ENCODE peak calls at places on chromosomes 3 and 15, in nine cellular contexts. One of them, this sample, is unnamed.

GRCh38 chr15:88604381-88604951 is 16.7 kb upstream of the AEN start:
- DNase-seq in heart left ventricle: no peak
- DNase-seq in GM12892: no peak
- DNase-seq in ovary: no peak
- DNase-seq in esophagus muscularis mucosa: no peak
- DNase-seq in endothelial cell of umbilical vein: no peak
- DNase-seq in HCT116: no peak
- DNase-seq in H1: no peak
- DNase-seq in IMR-90: no peak
- DNase-seq in this sample: no peak

GRCh38 chr15:74188216-74188615 is 14.4 kb downstream of the STRA6 start:
- DNase-seq in heart left ventricle: no peak
- DNase-seq in GM12892: no peak
- DNase-seq in ovary: no peak
- DNase-seq in esophagus muscularis mucosa: no peak
- DNase-seq in endothelial cell of umbilical vein: no peak
- DNase-seq in HCT116: no peak
- DNase-seq in H1: no peak
- DNase-seq in IMR-90: no peak
- DNase-seq in this sample: no peak

GRCh38 chr3:160768918-160769317 is 12.9 kb downstream of the PPM1L start:
- DNase-seq in heart left ventricle: no peak
- DNase-seq in GM12892: no peak
- DNase-seq in ovary: no peak
- DNase-seq in esophagus muscularis mucosa: no peak
- DNase-seq in endothelial cell of umbilical vein: no peak
- DNase-seq in HCT116: no peak
- DNase-seq in H1: no peak
- DNase-seq in IMR-90: no peak
- DNase-seq in this sample: no peak

GRCh38 chr15:29972051-29972450 is 110.7 kb upstream of the GOLGA8J start:
- DNase-seq in heart left ventricle: no peak
- DNase-seq in GM12892: no peak
- DNase-seq in ovary: no peak
- DNase-seq in esophagus muscularis mucosa: no peak
- DNase-seq in endothelial cell of umbilical vein: no peak
- DNase-seq in HCT116: no peak
- DNase-seq in H1: no peak
- DNase-seq in IMR-90: no peak
- DNase-seq in this sample: no peak

GRCh38 chr3:51379301-51379700 is 5.8 kb upstream of the MANF start:
- DNase-seq in heart left ventricle: no peak
- DNase-seq in GM12892: no peak
- DNase-seq in ovary: no peak
- DNase-seq in esophagus muscularis mucosa: no peak
- DNase-seq in endothelial cell of umbilical vein: no peak
- DNase-seq in HCT116: no peak
- DNase-seq in H1: no peak
- DNase-seq in IMR-90: no peak
- DNase-seq in this sample: no peak

GRCh38 chr15:58241872-58242271 is 103.7 kb downstream of the AQP9 start:
- DNase-seq in heart left ventricle: no peak
- DNase-seq in GM12892: no peak
- DNase-seq in ovary: no peak
- DNase-seq in esophagus muscularis mucosa: no peak
- DNase-seq in endothelial cell of umbilical vein: no peak
- DNase-seq in HCT116: no peak
- DNase-seq in H1: no peak
- DNase-seq in IMR-90: no peak
- DNase-seq in this sample: no peak

GRCh38 chr3:116179091-116179490 is 266.2 kb downstream of the LSAMP start:
- DNase-seq in heart left ventricle: no peak
- DNase-seq in GM12892: no peak
- DNase-seq in ovary: no peak
- DNase-seq in esophagus muscularis mucosa: no peak
- DNase-seq in endothelial cell of umbilical vein: no peak
- DNase-seq in HCT116: no peak
- DNase-seq in H1: no peak
- DNase-seq in IMR-90: peak
- DNase-seq in this sample: no peak

GRCh38 chr15:62896969-62897486 is 145.5 kb upstream of the TPM1 start:
- DNase-seq in heart left ventricle: peak
- DNase-seq in GM12892: no peak
- DNase-seq in ovary: peak
- DNase-seq in esophagus muscularis mucosa: peak
- DNase-seq in endothelial cell of umbilical vein: peak
- DNase-seq in HCT116: peak
- DNase-seq in H1: no peak
- DNase-seq in IMR-90: peak
- DNase-seq in this sample: no peak

GRCh38 chr15:90423920-90424319 is 35.9 kb downstream of the IQGAP1 start:
- DNase-seq in heart left ventricle: no peak
- DNase-seq in GM12892: no peak
- DNase-seq in ovary: no peak
- DNase-seq in esophagus muscularis mucosa: no peak
- DNase-seq in endothelial cell of umbilical vein: no peak
- DNase-seq in HCT116: no peak
- DNase-seq in H1: no peak
- DNase-seq in IMR-90: no peak
- DNase-seq in this sample: no peak

GRCh38 chr3:148833223-148833622 is 5.6 kb downstream of the CPB1 start:
- DNase-seq in heart left ventricle: no peak
- DNase-seq in GM12892: no peak
- DNase-seq in ovary: no peak
- DNase-seq in esophagus muscularis mucosa: no peak
- DNase-seq in endothelial cell of umbilical vein: no peak
- DNase-seq in HCT116: no peak
- DNase-seq in H1: no peak
- DNase-seq in IMR-90: peak
- DNase-seq in this sample: no peak

GRCh38 chr3:67648701-67649100 is 5.7 kb downstream of the SUCLG2 start:
- DNase-seq in heart left ventricle: no peak
- DNase-seq in GM12892: no peak
- DNase-seq in ovary: no peak
- DNase-seq in esophagus muscularis mucosa: peak
- DNase-seq in endothelial cell of umbilical vein: no peak
- DNase-seq in HCT116: no peak
- DNase-seq in H1: no peak
- DNase-seq in IMR-90: peak
- DNase-seq in this sample: no peak

GRCh38 chr3:15108082-15108545 is 9.2 kb upstream of the RBSN start:
- DNase-seq in heart left ventricle: peak
- DNase-seq in GM12892: peak
- DNase-seq in ovary: peak
- DNase-seq in esophagus muscularis mucosa: no peak
- DNase-seq in endothelial cell of umbilical vein: peak
- DNase-seq in HCT116: peak
- DNase-seq in H1: peak
- DNase-seq in IMR-90: peak
- DNase-seq in this sample: no peak

GRCh38 chr15:81419304-81419943 is 45.4 kb upstream of the TMC3 start:
- DNase-seq in heart left ventricle: no peak
- DNase-seq in GM12892: no peak
- DNase-seq in ovary: no peak
- DNase-seq in esophagus muscularis mucosa: no peak
- DNase-seq in endothelial cell of umbilical vein: no peak
- DNase-seq in HCT116: no peak
- DNase-seq in H1: no peak
- DNase-seq in IMR-90: peak
- DNase-seq in this sample: no peak

GRCh38 chr3:132537297-132537696 is 59.8 kb upstream of the ACKR4 start:
- DNase-seq in heart left ventricle: no peak
- DNase-seq in GM12892: no peak
- DNase-seq in ovary: no peak
- DNase-seq in esophagus muscularis mucosa: no peak
- DNase-seq in endothelial cell of umbilical vein: no peak
- DNase-seq in HCT116: no peak
- DNase-seq in H1: no peak
- DNase-seq in IMR-90: no peak
- DNase-seq in this sample: no peak

GRCh38 chr3:4757056-4757948 is 221.9 kb upstream of the BHLHE40 start:
- DNase-seq in heart left ventricle: no peak
- DNase-seq in GM12892: no peak
- DNase-seq in ovary: no peak
- DNase-seq in esophagus muscularis mucosa: no peak
- DNase-seq in endothelial cell of umbilical vein: no peak
- DNase-seq in HCT116: no peak
- DNase-seq in H1: no peak
- DNase-seq in IMR-90: no peak
- DNase-seq in this sample: no peak

GRCh38 chr3:196712514-196713413 is 587 bp downstream of the PIGX start:
- DNase-seq in heart left ventricle: peak
- DNase-seq in GM12892: no peak
- DNase-seq in ovary: peak
- DNase-seq in esophagus muscularis mucosa: no peak
- DNase-seq in endothelial cell of umbilical vein: peak
- DNase-seq in HCT116: no peak
- DNase-seq in H1: no peak
- DNase-seq in IMR-90: peak
- DNase-seq in this sample: no peak
- TF ChIP-seq POLR2A in heart left ventricle: peak
- TF ChIP-seq POLR2A in GM12892: no peak
- TF ChIP-seq POLR2A in ovary: no peak
- TF ChIP-seq POLR2A in esophagus muscularis mucosa: no peak
- TF ChIP-seq POLR2A in endothelial cell of umbilical vein: no peak
- TF ChIP-seq POLR2A in HCT116: no peak
- TF ChIP-seq POLR2A in H1: no peak
- TF ChIP-seq POLR2A in IMR-90: no peak
- TF ChIP-seq POLR2A in this sample: no peak

GRCh38 chr15:66292261-66293084 is 895 bp upstream of the DIS3L start:
- DNase-seq in heart left ventricle: no peak
- DNase-seq in GM12892: no peak
- DNase-seq in ovary: no peak
- DNase-seq in esophagus muscularis mucosa: no peak
- DNase-seq in endothelial cell of umbilical vein: no peak
- DNase-seq in HCT116: no peak
- DNase-seq in H1: no peak
- DNase-seq in IMR-90: no peak
- DNase-seq in this sample: no peak

GRCh38 chr15:66293085-66293418 is 316 bp upstream of the DIS3L start:
- DNase-seq in heart left ventricle: no peak
- DNase-seq in GM12892: no peak
- DNase-seq in ovary: no peak
- DNase-seq in esophagus muscularis mucosa: no peak
- DNase-seq in endothelial cell of umbilical vein: no peak
- DNase-seq in HCT116: no peak
- DNase-seq in H1: no peak
- DNase-seq in IMR-90: no peak
- DNase-seq in this sample: no peak

GRCh38 chr15:66294157-66294931 is 976 bp downstream of the DIS3L start:
- DNase-seq in heart left ventricle: no peak
- DNase-seq in GM12892: peak
- DNase-seq in ovary: peak
- DNase-seq in esophagus muscularis mucosa: no peak
- DNase-seq in endothelial cell of umbilical vein: peak
- DNase-seq in HCT116: no peak
- DNase-seq in H1: no peak
- DNase-seq in IMR-90: peak
- DNase-seq in this sample: no peak

GRCh38 chr15:66294932-66295235 is 1.5 kb downstream of the DIS3L start:
- DNase-seq in heart left ventricle: no peak
- DNase-seq in GM12892: no peak
- DNase-seq in ovary: no peak
- DNase-seq in esophagus muscularis mucosa: no peak
- DNase-seq in endothelial cell of umbilical vein: no peak
- DNase-seq in HCT116: no peak
- DNase-seq in H1: no peak
- DNase-seq in IMR-90: peak
- DNase-seq in this sample: no peak

DNA sequence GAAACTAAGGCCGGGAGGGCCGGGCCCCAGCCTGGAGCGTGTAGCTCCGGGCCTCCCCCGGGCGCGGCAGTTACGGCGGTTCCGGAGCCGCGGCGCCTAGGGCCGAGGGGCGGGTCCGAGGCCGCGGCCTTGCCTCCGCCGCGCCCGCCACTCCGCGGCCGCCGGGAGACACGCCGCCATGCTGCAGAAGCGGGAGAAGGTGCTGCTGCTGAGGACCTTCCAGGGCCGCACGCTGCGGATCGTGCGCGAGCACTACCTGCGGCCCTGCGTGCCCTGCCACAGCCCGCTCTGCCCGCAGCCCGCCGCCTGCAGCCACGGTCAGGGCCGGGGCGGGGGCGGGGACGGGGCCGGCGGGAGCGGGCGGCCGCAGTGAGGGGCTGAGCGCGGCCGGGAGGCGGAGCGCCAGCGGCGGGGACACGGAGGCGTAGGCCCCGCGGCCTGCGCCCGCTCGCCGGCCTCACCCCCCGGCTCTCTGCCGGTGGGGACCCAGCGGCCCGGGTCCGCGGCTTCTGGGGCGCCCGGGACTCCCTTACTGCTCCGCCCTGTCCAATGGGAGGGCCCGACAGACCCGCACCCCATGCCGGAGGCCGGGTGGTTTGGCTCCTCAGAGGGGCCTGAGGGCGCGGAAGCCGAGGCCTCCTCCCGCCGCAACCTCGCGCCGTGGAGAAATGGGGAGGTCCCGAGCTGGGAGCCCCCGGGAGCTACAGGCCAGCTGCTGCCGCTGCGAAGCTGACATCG is at the start of gene DIS3L:
- DNase-seq in heart left ventricle: peak
- DNase-seq in GM12892: peak
- DNase-seq in ovary: peak
- DNase-seq in esophagus muscularis mucosa: no peak
- DNase-seq in endothelial cell of umbilical vein: peak
- DNase-seq in HCT116: no peak
- DNase-seq in H1: no peak
- DNase-seq in IMR-90: peak
- DNase-seq in this sample: no peak
- TF ChIP-seq POLR2A in heart left ventricle: peak
- TF ChIP-seq POLR2A in GM12892: peak
- TF ChIP-seq POLR2A in ovary: no peak
- TF ChIP-seq POLR2A in esophagus muscularis mucosa: no peak
- TF ChIP-seq POLR2A in endothelial cell of umbilical vein: peak
- TF ChIP-seq POLR2A in HCT116: peak
- TF ChIP-seq POLR2A in H1: no peak
- TF ChIP-seq POLR2A in IMR-90: no peak
- TF ChIP-seq POLR2A in this sample: peak

GRCh38 chr15:46701347-46701746 is 1016.0 kb upstream of the SEMA6D start:
- DNase-seq in heart left ventricle: no peak
- DNase-seq in GM12892: no peak
- DNase-seq in ovary: no peak
- DNase-seq in esophagus muscularis mucosa: no peak
- DNase-seq in endothelial cell of umbilical vein: no peak
- DNase-seq in HCT116: no peak
- DNase-seq in H1: no peak
- DNase-seq in IMR-90: no peak
- DNase-seq in this sample: no peak
- TF ChIP-seq POLR2A in heart left ventricle: no peak
- TF ChIP-seq POLR2A in GM12892: no peak
- TF ChIP-seq POLR2A in ovary: no peak
- TF ChIP-seq POLR2A in esophagus muscularis mucosa: no peak
- TF ChIP-seq POLR2A in endothelial cell of umbilical vein: no peak
- TF ChIP-seq POLR2A in HCT116: no peak
- TF ChIP-seq POLR2A in H1: no peak
- TF ChIP-seq POLR2A in IMR-90: no peak
- TF ChIP-seq POLR2A in this sample: no peak

DNA sequence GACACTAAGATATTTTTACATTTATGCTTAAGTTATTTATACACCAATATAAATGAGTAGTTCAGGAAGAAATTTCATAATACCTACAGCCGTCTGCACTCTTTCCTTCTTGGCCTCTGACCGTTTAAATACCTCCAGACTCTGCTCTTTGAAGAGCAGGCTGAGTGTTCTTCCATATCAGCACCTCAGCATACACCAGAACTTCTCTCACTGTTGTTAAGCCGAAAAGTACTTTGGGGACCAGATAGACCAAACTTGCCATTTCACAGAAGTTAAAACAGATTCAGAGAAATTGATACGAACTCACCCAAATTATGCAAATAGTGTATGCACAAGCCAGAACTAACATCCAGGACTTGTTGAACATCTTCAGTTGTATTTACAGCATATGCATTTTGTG is 24.3 kb downstream of the CGGBP1 start:
- DNase-seq in heart left ventricle: no peak
- DNase-seq in GM12892: no peak
- DNase-seq in ovary: no peak
- DNase-seq in esophagus muscularis mucosa: no peak
- DNase-seq in endothelial cell of umbilical vein: no peak
- DNase-seq in HCT116: no peak
- DNase-seq in H1: no peak
- DNase-seq in IMR-90: no peak
- DNase-seq in this sample: no peak
- TF ChIP-seq POLR2A in heart left ventricle: no peak
- TF ChIP-seq POLR2A in GM12892: no peak
- TF ChIP-seq POLR2A in ovary: no peak
- TF ChIP-seq POLR2A in esophagus muscularis mucosa: no peak
- TF ChIP-seq POLR2A in endothelial cell of umbilical vein: no peak
- TF ChIP-seq POLR2A in HCT116: no peak
- TF ChIP-seq POLR2A in H1: no peak
- TF ChIP-seq POLR2A in IMR-90: no peak
- TF ChIP-seq POLR2A in this sample: no peak